ENCODE peak calls at places on chromosomes 7 and 10, in nine cellular contexts. N, U, V, D, K, J, E, L and B are unnamed samples.

GRCh38 chr10:72170263-72170662 is 45.5 kb upstream of the ANAPC16 start:
- DNase-seq in V (no peak), N (no peak), E (no peak), U (no peak), D (peak), L (no peak), J (no peak), K (no peak), B (no peak)

GRCh38 chr10:89118091-89118490 is 89.0 kb downstream of the CH25H start:
- DNase-seq in L (peak), K (no peak), D (no peak), V (no peak), U (no peak), N (no peak), J (peak), E (peak), B (peak)

GRCh38 chr10:127904931-127905622 is 1.8 kb upstream of the PTPRE start:
- DNase-seq in K (no peak), N (no peak), U (no peak), E (no peak), J (no peak), L (no peak), D (no peak), V (no peak), B (no peak)

GRCh38 chr10:124092270-124093075 is 925 bp downstream of the CHST15 start:
- DNase-seq in K (peak), E (no peak), D (peak), N (peak), V (no peak), L (no peak), J (no peak), U (peak), B (no peak)

GRCh38 chr7:21624320-21624719 is 81.5 kb downstream of the DNAH11 start:
- DNase-seq in K (no peak), E (no peak), J (no peak), N (no peak), U (no peak), V (no peak), L (no peak), D (no peak), B (no peak)

GRCh38 chr10:102869290-102870198 is at the start of gene AS3MT:
- DNase-seq in L (no peak), D (peak), V (no peak), J (no peak), U (peak), K (no peak), N (peak), E (no peak), B (no peak)

GRCh38 chr10:1148855-1149620 is 92.9 kb downstream of the WDR37 start:
- DNase-seq in V (no peak), L (no peak), D (no peak), U (no peak), J (no peak), E (no peak), K (no peak), N (no peak), B (no peak)

GRCh38 chr7:139109188-139109982 is at the start of gene ZC3HAV1:
- DNase-seq in L (peak), K (peak), N (peak), U (peak), J (no peak), E (peak), V (peak), D (peak), B (peak)

GRCh38 chr7:11193131-11193867 is 219.6 kb downstream of the PHF14 start:
- DNase-seq in J (no peak), U (no peak), K (no peak), N (no peak), D (no peak), V (no peak), L (no peak), E (peak), B (peak)

GRCh38 chr7:100583132-100584045 is 2.5 kb downstream of the LRCH4 start:
- DNase-seq in D (peak), U (peak), J (no peak), L (peak), K (peak), V (no peak), E (peak), N (peak), B (peak)

GRCh38 chr7:55325371-55325792 is 39.8 kb upstream of the LANCL2 start:
- DNase-seq in J (peak), D (no peak), N (peak), K (no peak), V (no peak), E (peak), U (peak), L (peak), B (peak)

GRCh38 chr10:24202181-24202570 is 6.8 kb upstream of the KIAA1217 start:
- DNase-seq in J (no peak), V (no peak), L (no peak), N (no peak), E (no peak), U (no peak), K (no peak), D (no peak), B (no peak)

GRCh38 chr7:142556745-142557144 is 192.5 kb upstream of the PRSS1 start:
- DNase-seq in U (peak), N (peak), V (peak), D (no peak), K (no peak), L (peak), E (peak), J (peak), B (peak)

GRCh38 chr10:79404231-79404609 is 41.2 kb downstream of the ZCCHC24 start:
- DNase-seq in E (peak), V (no peak), D (peak), J (no peak), N (peak), U (peak), K (no peak), L (peak), B (peak)

GRCh38 chr7:105975770-105976428 is 12.8 kb downstream of the CDHR3 start:
- DNase-seq in U (no peak), K (no peak), V (no peak), L (peak), N (no peak), E (no peak), J (peak), D (no peak), B (peak)

GRCh38 chr7:106887376-106887775 is 22.3 kb downstream of the PIK3CG start:
- DNase-seq in V (no peak), E (no peak), K (no peak), J (no peak), N (no peak), D (no peak), U (no peak), L (no peak), B (no peak)

GRCh38 chr7:30973292-30973691 is 9.5 kb downstream of the GHRHR start:
- DNase-seq in U (no peak), N (no peak), V (no peak), D (no peak), E (no peak), L (no peak), K (no peak), J (no peak), B (no peak)

GRCh38 chr10:30392564-30392990 is 41.4 kb upstream of the MAP3K8 start:
- DNase-seq in J (no peak), N (peak), U (peak), E (peak), D (peak), L (peak), V (peak), K (peak), B (peak)

GRCh38 chr10:58438986-58439385 is 53.8 kb downstream of the TFAM start:
- DNase-seq in V (no peak), L (no peak), E (no peak), J (no peak), U (no peak), N (no peak), K (no peak), D (no peak), B (no peak)

GRCh38 chr10:122044045-122044661 is 55.2 kb downstream of the TACC2 start:
- DNase-seq in V (no peak), D (no peak), E (peak), N (peak), K (no peak), L (peak), J (no peak), U (peak), B (peak)

GRCh38 chr7:73971315-73971700 is 56.7 kb upstream of the ELN start:
- DNase-seq in L (no peak), V (no peak), K (peak), U (no peak), E (no peak), D (no peak), N (no peak), J (no peak), B (no peak)

GRCh38 chr7:158280467-158281154 is 307.0 kb downstream of the PTPRN2 start:
- DNase-seq in V (no peak), E (no peak), K (no peak), U (no peak), J (no peak), L (no peak), N (no peak), D (no peak), B (no peak)

GRCh38 chr7:112416127-112416526 is 34.1 kb upstream of the IFRD1 start:
- DNase-seq in J (no peak), N (no peak), L (peak), D (no peak), K (no peak), E (peak), V (no peak), U (no peak), B (no peak)

GRCh38 chr7:98733036-98733435 is 116.0 kb downstream of the NPTX2 start:
- DNase-seq in E (peak), D (no peak), K (peak), U (no peak), N (no peak), V (peak), J (no peak), L (peak), B (peak)

GRCh38 chr7:131027287-131027773 is 293.3 kb upstream of the KLF14 start:
- DNase-seq in V (no peak), L (peak), N (peak), D (no peak), K (no peak), E (peak), J (peak), U (peak), B (peak)

GRCh38 chr10:70106958-70107791 is 25.4 kb downstream of the AIFM2 start:
- DNase-seq in L (no peak), D (no peak), V (no peak), J (no peak), E (no peak), N (no peak), K (peak), U (no peak), B (no peak)

GRCh38 chr10:17847586-17848296 is 38.6 kb downstream of the MRC1 start:
- DNase-seq in V (no peak), D (no peak), E (peak), J (no peak), K (peak), U (no peak), N (no peak), L (peak), B (peak)

GRCh38 chr10:67141300-67141699 is 215.5 kb downstream of the LRRTM3 start:
- DNase-seq in L (no peak), K (no peak), D (no peak), U (no peak), J (no peak), E (no peak), N (no peak), V (no peak), B (no peak)

GRCh38 chr7:144384555-144385245 is 18.8 kb downstream of the NOBOX start:
- DNase-seq in L (no peak), V (no peak), D (peak), K (no peak), U (no peak), E (peak), J (no peak), N (no peak), B (no peak)

GRCh38 chr7:39530996-39531395 is 35.2 kb upstream of the YAE1 start:
- DNase-seq in K (no peak), E (no peak), U (no peak), L (no peak), N (no peak), D (no peak), J (no peak), V (no peak), B (no peak)

GRCh38 chr7:30788640-30789333 is 17.6 kb downstream of the MINDY4 start:
- DNase-seq in J (no peak), D (no peak), N (no peak), V (no peak), U (no peak), E (no peak), L (no peak), K (no peak), B (no peak)

GRCh38 chr10:71623098-71623985 is 96.2 kb downstream of the C10orf105 start:
- DNase-seq in J (no peak), V (no peak), E (peak), U (no peak), D (no peak), N (no peak), L (peak), K (peak), B (peak)

GRCh38 chr10:49187950-49188761 is at the start of gene TMEM273:
- DNase-seq in D (peak), V (no peak), E (no peak), K (peak), J (no peak), U (peak), L (no peak), N (peak), B (no peak)

GRCh38 chr7:45593121-45593541 is 19.0 kb downstream of the ADCY1 start:
- DNase-seq in J (no peak), V (no peak), U (no peak), D (no peak), K (no peak), E (no peak), N (no peak), L (no peak), B (no peak)

GRCh38 chr10:71271626-71272025 is 47.4 kb upstream of the SLC29A3 start:
- DNase-seq in N (no peak), K (no peak), J (no peak), E (no peak), D (no peak), V (no peak), L (peak), U (no peak), B (no peak)

GRCh38 chr10:17088118-17088806 is 41.3 kb downstream of the CUBN start:
- DNase-seq in J (no peak), N (no peak), U (no peak), V (peak), K (no peak), L (peak), E (peak), D (no peak), B (peak)

GRCh38 chr7:24743471-24743870 is 13.8 kb downstream of the GSDME start:
- DNase-seq in N (no peak), J (no peak), K (no peak), D (no peak), L (no peak), V (no peak), E (no peak), U (no peak), B (no peak)

GRCh38 chr10:116610443-116611152 is 10.2 kb upstream of the PNLIPRP2 start:
- DNase-seq in V (no peak), J (no peak), K (no peak), L (no peak), D (no peak), E (no peak), N (no peak), U (no peak), B (no peak)

GRCh38 chr10:14774214-14774580 is 500 bp downstream of the FAM107B start:
- DNase-seq in K (no peak), D (no peak), V (no peak), N (no peak), E (no peak), J (no peak), L (no peak), U (no peak), B (no peak)

GRCh38 chr10:14775656-14776055 is 959 bp upstream of the FAM107B start:
- DNase-seq in V (no peak), J (no peak), K (no peak), D (no peak), L (no peak), N (no peak), E (no peak), U (no peak), B (no peak)

GRCh38 chr10:14772399-14772798 is 2.3 kb downstream of the FAM107B start:
- DNase-seq in J (no peak), L (no peak), N (no peak), V (no peak), K (no peak), D (no peak), U (no peak), E (no peak), B (no peak)

GRCh38 chr10:14774797-14775196 is at the start of gene FAM107B:
- DNase-seq in K (no peak), N (no peak), D (no peak), E (no peak), L (no peak), J (no peak), V (no peak), U (no peak), B (no peak)

DNA sequence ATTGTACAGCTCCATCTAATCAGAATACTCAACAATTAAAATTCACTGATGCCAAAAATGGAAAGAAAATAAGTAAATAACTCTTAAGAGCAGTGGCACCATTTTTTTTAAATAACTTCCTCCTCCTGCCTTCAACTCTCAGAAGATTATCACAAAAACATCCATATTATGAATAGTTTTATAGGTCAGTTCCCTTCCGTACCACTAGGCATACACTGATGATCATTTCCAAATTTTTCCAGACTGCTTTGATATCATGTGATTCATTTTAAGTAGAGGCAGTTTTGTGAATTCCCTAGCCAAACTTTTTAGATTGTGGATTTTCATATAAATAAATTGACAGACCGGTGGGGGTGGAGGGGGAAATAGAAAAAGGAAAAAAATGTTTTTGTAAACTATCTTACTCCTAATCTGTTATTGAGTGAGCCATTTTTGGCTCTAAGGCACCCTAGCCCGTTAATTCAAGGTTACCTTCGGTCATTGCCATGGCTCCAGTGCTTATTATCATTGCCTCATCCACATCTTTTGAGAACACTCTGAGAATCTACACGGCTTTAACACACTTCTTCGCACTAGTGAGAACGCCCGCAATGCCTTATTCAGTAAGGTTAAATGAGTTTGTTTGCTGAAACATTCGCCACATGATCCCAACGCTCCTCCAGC is 1.0 kb downstream of the FAM107B start:
- DNase-seq in D (no peak), V (no peak), N (no peak), L (no peak), J (no peak), U (no peak), E (no peak), K (no peak), B (no peak)
- TF ChIP-seq CTCF in D (no peak), V (no peak), N (peak), L (no peak), J (no peak), U (no peak), E (peak), K (no peak), B (peak)

DNA sequence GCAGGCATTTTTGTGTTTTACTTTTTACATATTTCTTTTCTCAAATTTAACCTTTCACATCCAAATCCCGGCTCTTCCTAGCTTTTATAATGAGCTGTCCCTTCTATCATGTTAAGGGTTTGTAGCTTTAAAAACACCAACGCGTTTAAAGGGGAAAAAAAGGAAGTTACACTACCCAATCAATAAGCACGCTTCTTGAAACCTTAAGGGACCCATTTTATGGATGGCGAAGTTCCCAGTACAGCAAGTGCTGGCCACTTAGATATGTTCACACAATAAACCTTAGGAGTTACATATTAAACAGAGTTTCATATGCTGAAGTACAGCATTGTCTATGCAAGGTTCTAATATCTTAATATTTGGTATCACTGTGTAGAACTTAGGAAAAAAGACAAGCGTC is 1.8 kb downstream of the GNG11 start:
- DNase-seq in D (no peak), L (no peak), V (no peak), K (no peak), U (no peak), E (peak), N (no peak), J (no peak), B (peak)
- H3K4me3 ChIP-seq in D (no peak), L (peak), V (peak), K (peak), U (peak), E (peak), N (peak), J (peak), B (peak)

GRCh38 chr10:55668326-55668922 is 692.6 kb downstream of the ZWINT start:
- DNase-seq in L (no peak), N (no peak), U (no peak), J (no peak), K (peak), D (no peak), V (no peak), E (no peak), B (no peak)
- TF ChIP-seq CTCF in L (no peak), N (no peak), U (no peak), J (no peak), K (peak), D (no peak), V (peak), E (no peak), B (no peak)

DNA sequence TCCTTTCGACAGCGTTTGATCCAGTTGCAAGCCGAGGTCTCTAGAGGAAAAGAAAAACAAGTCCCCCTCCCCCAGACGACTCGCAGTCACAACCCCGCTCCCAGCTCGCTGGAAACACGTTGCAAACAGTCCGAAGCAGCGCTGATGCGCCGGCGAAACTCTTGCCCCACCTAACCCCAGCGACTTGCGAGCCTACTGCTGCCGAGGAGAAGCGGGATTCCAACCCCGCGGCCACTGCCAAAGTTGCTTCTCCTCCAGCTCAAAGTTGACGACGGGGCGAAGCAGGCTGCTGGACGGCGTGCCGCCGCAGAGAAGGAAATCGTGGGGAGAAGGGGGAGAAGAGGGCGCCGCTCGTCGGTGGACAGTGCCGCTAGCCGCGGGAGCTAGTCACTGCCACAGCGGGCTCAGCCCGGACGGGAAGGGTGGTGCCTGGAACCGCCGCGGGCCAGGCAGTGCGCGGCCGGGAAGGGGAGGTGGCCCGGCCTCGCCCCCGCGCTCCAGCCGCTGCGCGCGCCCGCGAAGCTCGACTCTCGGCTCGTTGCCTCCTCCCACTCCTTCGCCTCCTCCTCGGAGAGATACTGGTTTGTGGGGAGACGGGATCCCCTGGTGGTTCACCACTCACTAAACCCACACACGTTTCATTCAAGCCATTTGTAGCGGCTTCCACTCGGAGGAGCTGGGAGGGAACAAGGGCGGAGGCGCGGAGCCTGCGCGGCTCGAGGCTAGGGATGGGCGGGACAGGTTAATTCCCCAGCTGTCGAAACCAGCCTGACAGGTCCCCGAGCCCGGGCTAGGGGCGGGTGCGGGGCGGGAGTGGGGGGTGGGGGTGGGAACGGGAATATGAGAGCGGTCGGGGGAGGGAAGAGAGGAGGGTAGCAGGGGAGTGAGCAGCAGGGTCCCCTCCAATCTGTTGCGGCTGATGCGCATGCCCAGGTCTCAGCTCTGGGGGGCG is at the start of gene GPR37:
- DNase-seq in V (no peak), E (peak), N (peak), K (no peak), U (peak), L (peak), J (no peak), D (peak), B (peak)
- H3K4me3 ChIP-seq in V (peak), E (peak), N (peak), K (no peak), U (peak), L (peak), J (peak), D (no peak), B (peak)

GRCh38 chr10:101824736-101825135 is 6.5 kb upstream of the OGA start:
- DNase-seq in L (no peak), U (no peak), N (no peak), D (no peak), E (no peak), V (no peak), J (no peak), K (no peak), B (no peak)
- TF ChIP-seq CTCF in L (no peak), U (no peak), N (no peak), D (no peak), E (no peak), V (no peak), J (no peak), K (no peak), B (no peak)

GRCh38 chr7:15018981-15019380 is 116.4 kb upstream of the DGKB start:
- DNase-seq in L (no peak), K (no peak), D (no peak), E (no peak), V (no peak), J (no peak), U (no peak), N (no peak), B (no peak)
- H3K4me3 ChIP-seq in L (no peak), K (no peak), D (no peak), E (no peak), V (no peak), J (no peak), U (no peak), N (no peak), B (no peak)